ENCODE peak calls at places on chromosomes 16 and 17, in seven cellular contexts. One of them, this sample, is unnamed.

GRCh38 chr16:89320717-89321501 is 103.4 kb downstream of the ZNF778 start:
- DNase-seq in fibroblast of pulmonary artery: peak; percentile 45
- DNase-seq in uterus: no peak
- DNase-seq in CD4-positive, alpha-beta T cell: no peak
- DNase-seq in heart left ventricle: peak; percentile 79
- DNase-seq in breast epithelium: no peak
- DNase-seq in CD8-positive, alpha-beta T cell: no peak
- DNase-seq in this sample: no peak

GRCh38 chr16:10200823-10201571 is 18.8 kb upstream of the GRIN2A start:
- DNase-seq in fibroblast of pulmonary artery: no peak
- DNase-seq in uterus: no peak
- DNase-seq in CD4-positive, alpha-beta T cell: no peak
- DNase-seq in heart left ventricle: no peak
- DNase-seq in breast epithelium: no peak
- DNase-seq in CD8-positive, alpha-beta T cell: no peak
- DNase-seq in this sample: no peak

GRCh38 chr17:3556239-3556904 is 1.2 kb downstream of the TRPV3 start:
- DNase-seq in fibroblast of pulmonary artery: no peak
- DNase-seq in uterus: no peak
- DNase-seq in CD4-positive, alpha-beta T cell: no peak
- DNase-seq in heart left ventricle: no peak
- DNase-seq in breast epithelium: no peak
- DNase-seq in CD8-positive, alpha-beta T cell: no peak
- DNase-seq in this sample: no peak

GRCh38 chr16:81489547-81490267 is 45.1 kb downstream of the CMIP start:
- DNase-seq in fibroblast of pulmonary artery: no peak
- DNase-seq in uterus: no peak
- DNase-seq in CD4-positive, alpha-beta T cell: no peak
- DNase-seq in heart left ventricle: no peak
- DNase-seq in breast epithelium: no peak
- DNase-seq in CD8-positive, alpha-beta T cell: no peak
- DNase-seq in this sample: no peak

GRCh38 chr16:73126453-73126853 is 78.5 kb upstream of the ZFHX3 start:
- DNase-seq in fibroblast of pulmonary artery: peak; percentile 97
- DNase-seq in uterus: peak; percentile 68
- DNase-seq in CD4-positive, alpha-beta T cell: no peak
- DNase-seq in heart left ventricle: peak; percentile 59
- DNase-seq in breast epithelium: peak; percentile 39
- DNase-seq in CD8-positive, alpha-beta T cell: no peak
- DNase-seq in this sample: no peak

GRCh38 chr16:87178977-87179376 is 138.2 kb downstream of the C16orf95 start:
- DNase-seq in fibroblast of pulmonary artery: peak; percentile 88
- DNase-seq in uterus: peak; percentile 18
- DNase-seq in CD4-positive, alpha-beta T cell: no peak
- DNase-seq in heart left ventricle: peak; percentile 60
- DNase-seq in breast epithelium: no peak
- DNase-seq in CD8-positive, alpha-beta T cell: no peak
- DNase-seq in this sample: no peak

GRCh38 chr16:84892097-84892496 is 72.3 kb downstream of the CRISPLD2 start:
- DNase-seq in fibroblast of pulmonary artery: no peak
- DNase-seq in uterus: no peak
- DNase-seq in CD4-positive, alpha-beta T cell: no peak
- DNase-seq in heart left ventricle: no peak
- DNase-seq in breast epithelium: no peak
- DNase-seq in CD8-positive, alpha-beta T cell: no peak
- DNase-seq in this sample: no peak

GRCh38 chr16:68234188-68235104 is 1.5 kb downstream of the ESRP2 start:
- DNase-seq in fibroblast of pulmonary artery: no peak
- DNase-seq in uterus: peak; percentile 18
- DNase-seq in CD4-positive, alpha-beta T cell: no peak
- DNase-seq in heart left ventricle: no peak
- DNase-seq in breast epithelium: peak; percentile 86
- DNase-seq in CD8-positive, alpha-beta T cell: no peak
- DNase-seq in this sample: no peak

GRCh38 chr17:49360796-49361128 is 1.3 kb downstream of the ZNF652 start:
- DNase-seq in fibroblast of pulmonary artery: no peak
- DNase-seq in uterus: no peak
- DNase-seq in CD4-positive, alpha-beta T cell: no peak
- DNase-seq in heart left ventricle: no peak
- DNase-seq in breast epithelium: no peak
- DNase-seq in CD8-positive, alpha-beta T cell: no peak
- DNase-seq in this sample: no peak

GRCh38 chr17:49361902-49362722 is at the start of gene ZNF652:
- DNase-seq in fibroblast of pulmonary artery: peak; percentile 78
- DNase-seq in uterus: peak; percentile 91
- DNase-seq in CD4-positive, alpha-beta T cell: peak; percentile 98
- DNase-seq in heart left ventricle: peak; percentile 88
- DNase-seq in breast epithelium: peak; percentile 92
- DNase-seq in CD8-positive, alpha-beta T cell: peak; percentile 95
- DNase-seq in this sample: peak; percentile 97

GRCh38 chr17:49361129-49361901 is 735 bp downstream of the ZNF652 start:
- DNase-seq in fibroblast of pulmonary artery: peak; percentile 25
- DNase-seq in uterus: peak; percentile 40
- DNase-seq in CD4-positive, alpha-beta T cell: peak; percentile 88
- DNase-seq in heart left ventricle: peak; percentile 49
- DNase-seq in breast epithelium: peak; percentile 49
- DNase-seq in CD8-positive, alpha-beta T cell: peak; percentile 86
- DNase-seq in this sample: peak; percentile 47

GRCh38 chr17:49358638-49359247 is 3.3 kb downstream of the ZNF652 start:
- DNase-seq in fibroblast of pulmonary artery: no peak
- DNase-seq in uterus: no peak
- DNase-seq in CD4-positive, alpha-beta T cell: no peak
- DNase-seq in heart left ventricle: no peak
- DNase-seq in breast epithelium: no peak
- DNase-seq in CD8-positive, alpha-beta T cell: peak; percentile 18
- DNase-seq in this sample: peak; percentile 37

GRCh38 chr17:49359990-49360795 is 1.9 kb downstream of the ZNF652 start:
- DNase-seq in fibroblast of pulmonary artery: no peak
- DNase-seq in uterus: no peak
- DNase-seq in CD4-positive, alpha-beta T cell: no peak
- DNase-seq in heart left ventricle: no peak
- DNase-seq in breast epithelium: no peak
- DNase-seq in CD8-positive, alpha-beta T cell: no peak
- DNase-seq in this sample: no peak
- TF ChIP-seq CTCF in fibroblast of pulmonary artery: no peak
- TF ChIP-seq CTCF in uterus: no peak
- TF ChIP-seq CTCF in CD4-positive, alpha-beta T cell: no peak
- TF ChIP-seq CTCF in heart left ventricle: no peak
- TF ChIP-seq CTCF in breast epithelium: no peak
- TF ChIP-seq CTCF in CD8-positive, alpha-beta T cell: no peak
- TF ChIP-seq CTCF in this sample: no peak

DNA sequence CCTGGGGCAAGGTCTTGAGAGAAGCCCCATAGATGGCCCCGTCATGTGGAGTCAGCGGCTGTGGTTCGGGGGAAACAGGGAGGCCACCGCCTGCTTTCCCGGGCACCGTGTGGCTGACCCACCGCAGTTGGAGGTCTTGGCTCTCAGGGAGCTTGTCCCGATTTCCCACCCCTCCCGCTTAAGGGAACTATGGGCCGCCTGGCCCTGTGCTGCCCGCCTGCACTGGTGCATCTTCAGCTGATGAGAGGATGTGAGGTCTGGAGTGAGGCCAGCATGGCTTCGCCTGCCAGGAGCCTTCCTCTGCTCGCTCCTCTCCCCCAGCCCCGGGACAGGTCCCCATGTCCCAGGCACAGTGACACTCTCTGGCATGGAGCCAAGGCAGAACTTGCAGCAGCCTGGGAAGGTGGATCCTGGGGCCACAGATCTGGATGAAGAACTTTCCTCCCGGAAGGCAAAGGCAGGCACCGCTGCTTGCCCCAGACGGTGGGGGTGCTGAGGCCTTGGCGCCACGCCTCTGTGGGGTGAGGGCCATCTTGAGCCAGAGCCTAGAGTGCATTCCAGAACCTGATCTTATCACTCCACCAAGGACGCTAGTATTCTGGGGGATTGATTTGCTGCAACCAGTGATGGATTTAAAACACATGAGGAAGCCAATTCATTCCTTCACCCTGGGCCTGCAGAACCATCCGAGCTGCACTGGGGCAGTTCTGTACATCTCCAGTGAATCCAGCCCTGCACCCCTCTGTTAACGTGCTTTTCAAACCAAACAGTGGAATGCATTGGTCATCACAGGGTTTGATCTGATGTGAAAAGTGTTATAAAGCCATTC is 178.6 kb upstream of the TNRC6C start:
- DNase-seq in fibroblast of pulmonary artery: no peak
- DNase-seq in uterus: no peak
- DNase-seq in CD4-positive, alpha-beta T cell: no peak
- DNase-seq in heart left ventricle: peak; percentile 50
- DNase-seq in breast epithelium: no peak
- DNase-seq in CD8-positive, alpha-beta T cell: no peak
- DNase-seq in this sample: no peak
- TF ChIP-seq CTCF in fibroblast of pulmonary artery: no peak
- TF ChIP-seq CTCF in uterus: no peak
- TF ChIP-seq CTCF in CD4-positive, alpha-beta T cell: no peak
- TF ChIP-seq CTCF in heart left ventricle: no peak
- TF ChIP-seq CTCF in breast epithelium: no peak
- TF ChIP-seq CTCF in CD8-positive, alpha-beta T cell: no peak
- TF ChIP-seq CTCF in this sample: no peak

GRCh38 chr17:60615840-60616239 is 15.8 kb downstream of the PPM1D start:
- DNase-seq in fibroblast of pulmonary artery: no peak
- DNase-seq in uterus: no peak
- DNase-seq in CD4-positive, alpha-beta T cell: no peak
- DNase-seq in heart left ventricle: no peak
- DNase-seq in breast epithelium: no peak
- DNase-seq in CD8-positive, alpha-beta T cell: no peak
- DNase-seq in this sample: no peak

GRCh38 chr17:60622961-60623360 is 23.0 kb downstream of the PPM1D start:
- DNase-seq in fibroblast of pulmonary artery: no peak
- DNase-seq in uterus: no peak
- DNase-seq in CD4-positive, alpha-beta T cell: no peak
- DNase-seq in heart left ventricle: no peak
- DNase-seq in breast epithelium: no peak
- DNase-seq in CD8-positive, alpha-beta T cell: no peak
- DNase-seq in this sample: no peak

GRCh38 chr17:60618080-60618479 is 18.1 kb downstream of the PPM1D start:
- DNase-seq in fibroblast of pulmonary artery: no peak
- DNase-seq in uterus: no peak
- DNase-seq in CD4-positive, alpha-beta T cell: no peak
- DNase-seq in heart left ventricle: no peak
- DNase-seq in breast epithelium: no peak
- DNase-seq in CD8-positive, alpha-beta T cell: no peak
- DNase-seq in this sample: no peak

GRCh38 chr17:60615108-60615507 is 15.1 kb downstream of the PPM1D start:
- DNase-seq in fibroblast of pulmonary artery: no peak
- DNase-seq in uterus: no peak
- DNase-seq in CD4-positive, alpha-beta T cell: no peak
- DNase-seq in heart left ventricle: no peak
- DNase-seq in breast epithelium: no peak
- DNase-seq in CD8-positive, alpha-beta T cell: no peak
- DNase-seq in this sample: no peak

GRCh38 chr17:60618854-60619253 is 18.9 kb downstream of the PPM1D start:
- DNase-seq in fibroblast of pulmonary artery: no peak
- DNase-seq in uterus: no peak
- DNase-seq in CD4-positive, alpha-beta T cell: no peak
- DNase-seq in heart left ventricle: no peak
- DNase-seq in breast epithelium: no peak
- DNase-seq in CD8-positive, alpha-beta T cell: no peak
- DNase-seq in this sample: no peak
- TF ChIP-seq CTCF in fibroblast of pulmonary artery: no peak
- TF ChIP-seq CTCF in uterus: no peak
- TF ChIP-seq CTCF in CD4-positive, alpha-beta T cell: no peak
- TF ChIP-seq CTCF in heart left ventricle: no peak
- TF ChIP-seq CTCF in breast epithelium: no peak
- TF ChIP-seq CTCF in CD8-positive, alpha-beta T cell: no peak
- TF ChIP-seq CTCF in this sample: no peak

GRCh38 chr17:29617125-29617480 is 5.6 kb downstream of the CORO6 start:
- DNase-seq in fibroblast of pulmonary artery: peak; percentile 72
- DNase-seq in uterus: peak; percentile 62
- DNase-seq in CD4-positive, alpha-beta T cell: peak; percentile 86
- DNase-seq in heart left ventricle: peak; percentile 64
- DNase-seq in breast epithelium: peak; percentile 51
- DNase-seq in CD8-positive, alpha-beta T cell: peak; percentile 90
- DNase-seq in this sample: peak; percentile 91
- TF ChIP-seq CTCF in fibroblast of pulmonary artery: peak; percentile 58
- TF ChIP-seq CTCF in uterus: peak; percentile 41
- TF ChIP-seq CTCF in CD4-positive, alpha-beta T cell: peak; percentile 65
- TF ChIP-seq CTCF in heart left ventricle: peak; percentile 52
- TF ChIP-seq CTCF in breast epithelium: peak; percentile 38
- TF ChIP-seq CTCF in CD8-positive, alpha-beta T cell: peak; percentile 81
- TF ChIP-seq CTCF in this sample: peak; percentile 78

This sample was measured in GM13976.